ENCODE peak calls at places on chromosomes 3 and 15, in seven cellular contexts. O is GM23248, P is SJSA1, J is left lung, Y is esophagus muscularis mucosa, A is AG04450, D is WERI-Rb-1. B is an unnamed sample.

GRCh38 chr15:98954411-98954810 is 53.2 kb downstream of the PGPEP1L start:
- DNase-seq in O (peak), P (peak), J (no peak), Y (no peak), A (peak), D (no peak), B (no peak)

GRCh38 chr15:58074452-58074851 is 8.9 kb upstream of the ALDH1A2 start:
- DNase-seq in O (no peak), P (no peak), J (no peak), Y (no peak), A (no peak), D (no peak), B (no peak)

GRCh38 chr3:59772416-59773408 is 722.9 kb upstream of the CFAP20DC start:
- DNase-seq in O (no peak), P (no peak), J (no peak), Y (no peak), A (no peak), D (no peak), B (no peak)

GRCh38 chr15:45449878-45450277 is 71.5 kb upstream of the GATM start:
- DNase-seq in O (no peak), P (no peak), J (peak), Y (no peak), A (no peak), D (no peak), B (no peak)

GRCh38 chr3:56799251-56799882 is 2.4 kb downstream of the ARHGEF3 start:
- DNase-seq in O (peak), P (no peak), J (no peak), Y (no peak), A (no peak), D (no peak), B (peak)

GRCh38 chr3:119245778-119246177 is 5.1 kb upstream of the B4GALT4 start:
- DNase-seq in O (no peak), P (no peak), J (no peak), Y (no peak), A (no peak), D (no peak), B (no peak)

GRCh38 chr15:66228807-66229557 is 24.6 kb downstream of the MEGF11 start:
- DNase-seq in O (no peak), P (no peak), J (no peak), Y (no peak), A (no peak), D (no peak), B (no peak)

GRCh38 chr3:147407495-147408179 is 1.3 kb upstream of the ZIC4 start:
- DNase-seq in O (no peak), P (peak), J (no peak), Y (peak), A (no peak), D (no peak), B (no peak)

GRCh38 chr3:10251006-10251405 is 2.7 kb downstream of the TATDN2 start:
- DNase-seq in O (no peak), P (no peak), J (no peak), Y (no peak), A (no peak), D (no peak), B (no peak)

GRCh38 chr3:59872121-59872520 is 822.3 kb upstream of the CFAP20DC start:
- DNase-seq in O (no peak), P (no peak), J (no peak), Y (no peak), A (no peak), D (no peak), B (no peak)

GRCh38 chr3:38347421-38348200 is 1.0 kb downstream of the XYLB start:
- DNase-seq in O (no peak), P (no peak), J (no peak), Y (no peak), A (no peak), D (no peak), B (no peak)

GRCh38 chr3:58564456-58565160 is 12.6 kb downstream of the FAM107A start:
- DNase-seq in O (peak), P (peak), J (no peak), Y (no peak), A (peak), D (no peak), B (no peak)
- H3K27ac ChIP-seq in O (peak), P (peak), J (no peak), Y (no peak), A (peak), D (no peak), B (no peak)

DNA sequence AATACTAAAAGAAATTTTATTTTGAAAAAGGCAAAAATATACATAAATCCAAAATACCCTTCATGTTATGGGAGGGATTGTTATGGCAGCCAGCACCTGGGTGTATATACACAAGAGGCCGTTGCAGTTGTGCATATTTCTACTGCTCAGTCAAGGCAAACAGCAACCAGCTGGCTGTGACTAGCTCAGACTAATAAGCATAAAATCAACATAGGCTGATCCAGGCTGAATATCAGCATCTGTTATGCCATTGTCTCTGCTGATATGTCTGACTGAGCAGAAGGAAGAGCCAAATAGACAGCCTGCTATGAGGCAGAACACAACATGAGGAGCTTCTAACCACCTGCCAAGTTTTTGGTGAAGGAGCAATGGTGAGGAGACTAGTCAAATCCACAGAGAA is 457.5 kb upstream of the ALCAM start:
- DNase-seq in O (peak), P (no peak), J (no peak), Y (no peak), A (peak), D (peak), B (peak)
- H3K27ac ChIP-seq in O (peak), P (peak), J (no peak), Y (no peak), A (peak), D (peak), B (no peak)

GRCh38 chr15:49085696-49086459 is 39.6 kb upstream of the SECISBP2L start:
- DNase-seq in O (no peak), P (no peak), J (no peak), Y (no peak), A (no peak), D (no peak), B (no peak)

GRCh38 chr15:49082960-49083359 is 36.7 kb upstream of the SECISBP2L start:
- DNase-seq in O (peak), P (no peak), J (no peak), Y (no peak), A (peak), D (no peak), B (no peak)

GRCh38 chr15:49079340-49080039 is 33.2 kb upstream of the SECISBP2L start:
- DNase-seq in O (no peak), P (no peak), J (peak), Y (no peak), A (no peak), D (no peak), B (no peak)

GRCh38 chr15:49084285-49084570 is 38.0 kb upstream of the SECISBP2L start:
- DNase-seq in O (no peak), P (no peak), J (no peak), Y (no peak), A (no peak), D (no peak), B (no peak)

DNA sequence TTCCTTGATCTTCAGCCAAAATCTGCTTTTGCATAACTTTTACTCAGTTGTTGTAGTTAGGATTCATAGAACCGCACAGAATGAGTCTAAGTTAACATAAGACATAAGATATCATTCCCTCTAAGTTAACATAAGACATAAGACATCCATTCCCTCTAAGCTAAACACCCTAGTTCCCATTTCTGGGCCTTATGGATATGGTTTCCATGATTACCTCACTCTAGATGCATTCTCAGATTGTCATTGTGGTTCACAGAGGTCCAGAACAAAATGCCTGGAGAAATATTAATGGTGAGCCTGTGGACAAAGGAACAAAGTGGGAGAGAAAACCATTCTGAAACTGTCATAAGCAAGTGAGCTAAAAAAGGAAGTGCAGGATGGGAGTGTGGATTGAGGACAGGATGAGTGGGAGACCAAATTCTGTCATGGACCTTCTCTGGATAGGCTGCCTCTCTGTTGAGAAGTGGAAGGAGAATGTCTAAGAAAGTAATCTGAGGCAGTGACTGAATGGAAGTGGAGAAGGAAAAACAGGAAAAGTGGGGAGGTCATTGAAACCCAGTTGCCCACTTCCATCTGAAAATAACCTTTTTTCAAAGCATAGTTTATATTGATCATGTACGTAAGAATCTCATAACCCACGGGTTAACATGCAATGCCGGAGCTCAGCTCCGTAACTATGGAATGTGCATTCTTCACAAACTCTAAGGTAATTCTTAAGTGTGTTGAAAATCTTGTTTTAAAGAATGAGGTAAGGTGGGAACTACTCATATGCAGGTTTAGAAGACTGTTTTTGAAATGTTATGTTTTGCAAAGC is 37.4 kb upstream of the SECISBP2L start:
- DNase-seq in O (peak), P (no peak), J (no peak), Y (no peak), A (peak), D (no peak), B (no peak)
- H3K27ac ChIP-seq in O (peak), P (no peak), J (peak), Y (no peak), A (peak), D (no peak), B (no peak)

GRCh38 chr15:73628976-73629854 is 4.0 kb downstream of the NPTN start:
- DNase-seq in O (peak), P (no peak), J (no peak), Y (no peak), A (no peak), D (no peak), B (no peak)
- H3K27ac ChIP-seq in O (peak), P (no peak), J (peak), Y (peak), A (no peak), D (no peak), B (peak)

DNA sequence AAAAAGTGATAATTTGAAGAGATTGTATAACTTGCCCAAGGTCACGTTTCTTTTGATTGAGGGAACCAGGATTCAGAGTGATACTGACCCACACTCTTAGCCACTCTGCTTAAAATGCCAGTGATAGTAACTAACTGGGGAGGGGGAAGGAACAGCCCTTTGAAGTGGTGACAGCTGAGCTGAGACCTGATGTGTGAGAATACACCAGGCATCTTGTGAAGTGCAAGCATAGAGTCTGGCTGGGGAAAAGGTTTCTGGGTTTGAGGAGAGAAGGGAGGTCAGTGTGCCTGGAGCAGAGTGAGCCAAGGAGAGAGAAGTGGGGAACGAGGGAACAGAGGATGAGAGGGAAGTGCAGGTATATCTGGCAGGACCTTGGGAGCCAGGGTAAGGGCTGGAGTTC is 35.4 kb upstream of the SCAANT1 start:
- DNase-seq in O (no peak), P (no peak), J (no peak), Y (no peak), A (no peak), D (no peak), B (no peak)
- H3K27ac ChIP-seq in O (no peak), P (no peak), J (no peak), Y (no peak), A (no peak), D (no peak), B (no peak)

DNA sequence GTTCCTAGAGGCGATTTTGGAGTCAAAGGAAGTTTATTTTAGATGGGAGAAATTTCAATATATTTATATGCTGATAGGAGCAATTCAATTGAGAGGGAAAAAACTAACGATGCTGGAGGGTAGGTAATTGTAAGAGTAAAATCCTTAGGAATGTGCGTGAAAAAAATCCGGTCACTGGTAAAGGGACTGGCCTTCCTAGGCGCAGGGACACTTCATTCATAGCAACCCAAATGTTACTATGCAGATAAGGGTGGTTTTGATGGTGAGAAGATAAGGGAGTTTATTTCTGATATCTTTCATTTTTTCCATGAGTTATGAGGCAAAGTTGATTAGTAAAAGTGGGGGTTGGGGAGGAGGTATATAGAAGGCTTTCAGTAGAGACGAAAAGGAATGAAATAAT is 1.1 kb upstream of the PIAS1 start:
- DNase-seq in O (no peak), P (no peak), J (no peak), Y (no peak), A (no peak), D (no peak), B (no peak)
- H3K27ac ChIP-seq in O (no peak), P (no peak), J (no peak), Y (no peak), A (no peak), D (no peak), B (no peak)

DNA sequence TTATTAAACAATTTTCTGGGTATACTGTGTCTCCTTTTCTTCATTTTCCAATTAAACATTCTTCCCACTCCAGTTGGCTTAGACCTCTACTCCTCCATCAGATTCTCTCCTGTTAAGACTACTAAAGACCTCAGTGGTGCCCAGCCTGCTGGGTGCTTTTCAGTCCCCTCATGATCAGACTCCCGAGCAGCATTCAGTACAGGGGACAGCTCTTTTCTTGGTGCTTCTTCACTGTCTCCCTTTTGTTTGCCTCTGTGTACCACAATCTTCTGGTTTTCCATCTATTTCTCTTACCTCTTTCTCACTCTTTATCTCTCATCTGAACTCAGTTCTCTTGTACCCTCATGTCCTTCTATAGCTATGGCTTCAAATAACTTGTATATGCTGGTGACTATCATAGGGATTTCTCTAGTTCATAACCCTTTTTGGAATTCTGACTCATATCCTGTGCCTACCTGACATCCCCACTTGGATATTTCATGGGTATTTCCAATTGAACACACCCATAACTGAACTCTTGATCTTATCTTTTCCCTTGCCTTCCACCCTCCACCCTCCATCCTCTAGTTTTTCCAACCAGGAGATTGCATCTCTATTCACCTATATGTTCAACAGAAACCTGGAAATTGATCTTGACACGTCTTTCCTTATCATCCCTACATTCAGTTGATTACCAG is 55.6 kb upstream of the ABHD10 start:
- DNase-seq in O (no peak), P (no peak), J (no peak), Y (no peak), A (no peak), D (no peak), B (no peak)
- H3K27ac ChIP-seq in O (peak), P (peak), J (no peak), Y (peak), A (no peak), D (no peak), B (no peak)

GRCh38 chr15:57064033-57064432 is 145.6 kb downstream of the TCF12 start:
- DNase-seq in O (peak), P (no peak), J (no peak), Y (no peak), A (no peak), D (no peak), B (no peak)
- H3K27ac ChIP-seq in O (no peak), P (no peak), J (no peak), Y (no peak), A (no peak), D (no peak), B (no peak)

DNA sequence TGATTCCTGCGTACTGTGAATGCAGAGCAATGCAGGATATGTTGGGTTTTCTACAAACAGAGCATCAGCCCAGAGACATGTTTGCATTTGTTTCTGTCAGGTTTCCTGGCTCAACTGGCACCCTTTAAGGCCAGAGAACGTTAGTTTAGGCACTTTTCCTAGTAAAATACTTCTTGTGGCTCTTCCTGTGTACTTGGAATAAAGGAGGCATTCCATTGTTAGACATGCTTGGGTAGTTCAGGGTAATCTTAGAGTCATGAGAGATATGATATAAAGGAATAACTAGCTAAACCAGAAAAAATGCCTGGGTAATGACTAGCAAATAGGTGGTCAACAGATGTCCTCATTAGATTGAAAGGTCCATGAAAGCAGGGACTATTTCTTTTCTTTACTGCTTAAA is 60.4 kb upstream of the RBM5 start:
- DNase-seq in O (peak), P (no peak), J (no peak), Y (no peak), A (no peak), D (no peak), B (no peak)
- H3K27ac ChIP-seq in O (peak), P (no peak), J (no peak), Y (no peak), A (no peak), D (no peak), B (no peak)

DNA sequence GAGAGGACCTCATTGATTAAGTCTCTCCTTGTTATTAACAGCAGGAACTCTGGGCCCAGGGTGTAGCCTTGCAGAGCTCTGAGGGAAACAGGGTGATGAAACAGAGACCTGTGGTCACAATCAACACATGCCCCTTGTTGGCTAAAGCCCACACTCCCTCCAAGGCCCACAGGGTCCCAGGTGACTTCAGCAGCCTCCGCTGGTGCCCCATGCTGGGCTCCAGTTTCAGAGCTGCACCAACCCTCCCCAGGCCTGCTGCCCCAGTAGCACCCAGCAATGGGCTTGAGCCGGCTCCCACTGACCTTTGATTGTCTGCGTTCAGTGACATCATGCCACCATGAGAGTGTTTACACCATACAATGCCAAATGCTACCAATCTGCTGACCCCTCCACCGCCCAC is 22.4 kb upstream of the TLE3 start:
- DNase-seq in O (no peak), P (no peak), J (no peak), Y (no peak), A (no peak), D (no peak), B (no peak)
- H3K27ac ChIP-seq in O (no peak), P (no peak), J (no peak), Y (no peak), A (no peak), D (no peak), B (no peak)